ENCODE peak calls at places on chromosomes 3 and 15, in six cellular contexts. One of them, this sample, is unnamed.

GRCh38 chr15:23565395-23566069 is at the start of gene MKRN3:
- DNase-seq in CD4-positive, CD25-positive, alpha-beta regulatory T cell: peak; percentile 43
- DNase-seq in NCI-H526: peak; percentile 83
- DNase-seq in RPMI8226: peak; percentile 89
- DNase-seq in HepG2: peak; percentile 44
- DNase-seq in right lobe of liver: no peak
- DNase-seq in this sample: no peak

GRCh38 chr3:186413615-186414415 is 51.8 kb upstream of the DGKG start:
- DNase-seq in CD4-positive, CD25-positive, alpha-beta regulatory T cell: no peak
- DNase-seq in NCI-H526: peak; percentile 34
- DNase-seq in RPMI8226: peak; percentile 88
- DNase-seq in HepG2: no peak
- DNase-seq in right lobe of liver: peak; percentile 82
- DNase-seq in this sample: peak; percentile 73

GRCh38 chr3:56795097-56795806 is 6.5 kb downstream of the ARHGEF3 start:
- DNase-seq in CD4-positive, CD25-positive, alpha-beta regulatory T cell: no peak
- DNase-seq in NCI-H526: no peak
- DNase-seq in RPMI8226: no peak
- DNase-seq in HepG2: no peak
- DNase-seq in right lobe of liver: no peak
- DNase-seq in this sample: no peak

GRCh38 chr3:72255736-72256559 is 471.0 kb upstream of the PROK2 start:
- DNase-seq in CD4-positive, CD25-positive, alpha-beta regulatory T cell: no peak
- DNase-seq in NCI-H526: peak; percentile 25
- DNase-seq in RPMI8226: peak; percentile 97
- DNase-seq in HepG2: no peak
- DNase-seq in right lobe of liver: peak; percentile 89
- DNase-seq in this sample: peak; percentile 76

GRCh38 chr15:41881925-41882688 is 11.7 kb downstream of the SPTBN5 start:
- DNase-seq in CD4-positive, CD25-positive, alpha-beta regulatory T cell: no peak
- DNase-seq in NCI-H526: no peak
- DNase-seq in RPMI8226: no peak
- DNase-seq in HepG2: no peak
- DNase-seq in right lobe of liver: no peak
- DNase-seq in this sample: peak; percentile 75

GRCh38 chr3:148998297-148998696 is 7.0 kb downstream of the GYG1 start:
- DNase-seq in CD4-positive, CD25-positive, alpha-beta regulatory T cell: no peak
- DNase-seq in NCI-H526: no peak
- DNase-seq in RPMI8226: peak; percentile 50
- DNase-seq in HepG2: no peak
- DNase-seq in right lobe of liver: no peak
- DNase-seq in this sample: no peak

GRCh38 chr3:197463279-197463678 is 92.5 kb downstream of the BDH1 start:
- DNase-seq in CD4-positive, CD25-positive, alpha-beta regulatory T cell: no peak
- DNase-seq in NCI-H526: no peak
- DNase-seq in RPMI8226: no peak
- DNase-seq in HepG2: no peak
- DNase-seq in right lobe of liver: no peak
- DNase-seq in this sample: no peak

GRCh38 chr3:149967067-149967685 is 3.5 kb downstream of the PFN2 start:
- DNase-seq in CD4-positive, CD25-positive, alpha-beta regulatory T cell: no peak
- DNase-seq in NCI-H526: peak; percentile 79
- DNase-seq in RPMI8226: peak; percentile 48
- DNase-seq in HepG2: peak; percentile 40
- DNase-seq in right lobe of liver: no peak
- DNase-seq in this sample: no peak